ENCODE peak calls at places on chromosomes 3 and 15, in seven cellular contexts. O is fibroblast of lung, J is amygdala, F is ureter, A is iPS-NIHi11, T is germinal center, Q is NCI-H1930. K is an unnamed sample.

GRCh38 chr3:57556459-57557087 is 499 bp downstream of the PDE12 start:
- DNase-seq in O (peak), J (peak), F (no peak), A (no peak), T (peak), Q (no peak), K (no peak)

GRCh38 chr3:158794936-158795518 is 6.8 kb upstream of the MFSD1 start:
- DNase-seq in O (peak), J (no peak), F (no peak), A (peak), T (peak), Q (no peak), K (no peak)

GRCh38 chr3:126828306-126828705 is 124.3 kb downstream of the CHCHD6 start:
- DNase-seq in O (no peak), J (no peak), F (no peak), A (no peak), T (no peak), Q (no peak), K (no peak)

GRCh38 chr15:32668942-32669341 is 27.4 kb downstream of the SCG5 start:
- DNase-seq in O (no peak), J (no peak), F (no peak), A (peak), T (no peak), Q (no peak), K (no peak)

GRCh38 chr15:29107291-29107890 is 162.2 kb downstream of the NSMCE3 start:
- DNase-seq in O (no peak), J (no peak), F (no peak), A (no peak), T (no peak), Q (no peak), K (no peak)

GRCh38 chr3:61547625-61548024 is 13.7 kb upstream of the PTPRG start:
- DNase-seq in O (no peak), J (no peak), F (no peak), A (no peak), T (no peak), Q (no peak), K (no peak)

GRCh38 chr3:45787551-45787950 is 8.8 kb downstream of the SLC6A20 start:
- DNase-seq in O (no peak), J (no peak), F (no peak), A (no peak), T (no peak), Q (no peak), K (no peak)

GRCh38 chr3:131033480-131034080 is 6.9 kb downstream of the NEK11 start:
- DNase-seq in O (peak), J (no peak), F (no peak), A (peak), T (peak), Q (peak), K (no peak)

GRCh38 chr15:75989875-75990274 is 22.3 kb downstream of the NRG4 start:
- DNase-seq in O (no peak), J (no peak), F (no peak), A (no peak), T (no peak), Q (no peak), K (no peak)

GRCh38 chr15:27043770-27044169 is 72.8 kb downstream of the GABRG3 start:
- DNase-seq in O (no peak), J (no peak), F (no peak), A (no peak), T (no peak), Q (no peak), K (no peak)

GRCh38 chr3:66010348-66011097 is 28.2 kb downstream of the MAGI1 start:
- DNase-seq in O (no peak), J (no peak), F (no peak), A (no peak), T (no peak), Q (no peak), K (no peak)

GRCh38 chr15:40763801-40764765 is at the start of gene GCHFR:
- DNase-seq in O (peak), J (no peak), F (peak), A (peak), T (peak), Q (peak), K (peak)

GRCh38 chr3:188104050-188104449 is 49.9 kb upstream of the LPP start:
- DNase-seq in O (peak), J (no peak), F (no peak), A (no peak), T (no peak), Q (no peak), K (no peak)

GRCh38 chr3:54180926-54181325 is 58.6 kb downstream of the CACNA2D3 start:
- DNase-seq in O (no peak), J (no peak), F (no peak), A (no peak), T (no peak), Q (no peak), K (no peak)

GRCh38 chr3:77323616-77324015 is 283.7 kb downstream of the ROBO2 start:
- DNase-seq in O (no peak), J (no peak), F (no peak), A (no peak), T (no peak), Q (no peak), K (no peak)

GRCh38 chr15:75945953-75946352 is 42.3 kb downstream of the FBXO22 start:
- DNase-seq in O (peak), J (no peak), F (no peak), A (no peak), T (no peak), Q (no peak), K (no peak)

GRCh38 chr3:12395349-12396012 is 88.8 kb upstream of the TSEN2 start:
- DNase-seq in O (peak), J (no peak), F (no peak), A (no peak), T (peak), Q (no peak), K (no peak)

K was measured in C1 segment of cervical spinal cord.